ENCODE peak calls at places on chromosomes 16 and 17, in five cellular contexts. One of them, this sample, is unnamed. For H3K4me1, the result is how much of the 10 kb centered on the place peaks cover.

GRCh38 chr17:72656114-72656763 is 436.2 kb downstream of the SLC39A11 start:
- DNase-seq in stomach: no peak
- DNase-seq in HCT116: no peak
- DNase-seq in tibial nerve: no peak
- DNase-seq in IMR-90: no peak
- DNase-seq in this sample: no peak

GRCh38 chr17:75518201-75518600 is 1.9 kb downstream of the TSEN54 start:
- DNase-seq in IMR-90: no peak
- DNase-seq in HCT116: no peak
- DNase-seq in stomach: no peak
- DNase-seq in tibial nerve: no peak
- DNase-seq in this sample: no peak

GRCh38 chr17:1344521-1344920 is 55.5 kb downstream of the YWHAE start:
- DNase-seq in HCT116: no peak
- DNase-seq in tibial nerve: no peak
- DNase-seq in stomach: no peak
- DNase-seq in IMR-90: no peak
- DNase-seq in this sample: no peak

GRCh38 chr16:4653981-4654380 is 29.4 kb downstream of the MGRN1 start:
- DNase-seq in stomach: peak
- DNase-seq in tibial nerve: no peak
- DNase-seq in HCT116: no peak
- DNase-seq in IMR-90: no peak
- DNase-seq in this sample: no peak

GRCh38 chr17:32551186-32551955 is 64.6 kb downstream of the CDK5R1 start:
- DNase-seq in tibial nerve: no peak
- DNase-seq in IMR-90: peak
- DNase-seq in HCT116: no peak
- DNase-seq in stomach: no peak
- DNase-seq in this sample: no peak

GRCh38 chr16:74896389-74897370 is 88.2 kb downstream of the WDR59 start:
- DNase-seq in stomach: no peak
- DNase-seq in IMR-90: peak
- DNase-seq in HCT116: peak
- DNase-seq in tibial nerve: no peak
- DNase-seq in this sample: no peak

GRCh38 chr16:86286991-86287640 is 223.2 kb upstream of the FOXF1 start:
- DNase-seq in tibial nerve: no peak
- DNase-seq in HCT116: no peak
- DNase-seq in IMR-90: no peak
- DNase-seq in stomach: no peak
- DNase-seq in this sample: no peak

GRCh38 chr17:8285270-8286181 is 2.9 kb upstream of the RANGRF start:
- DNase-seq in stomach: peak
- DNase-seq in tibial nerve: no peak
- DNase-seq in HCT116: no peak
- DNase-seq in IMR-90: no peak
- DNase-seq in this sample: peak

GRCh38 chr16:2178321-2179106 is 17.9 kb downstream of the CASKIN1 start:
- DNase-seq in HCT116: no peak
- DNase-seq in IMR-90: no peak
- DNase-seq in tibial nerve: no peak
- DNase-seq in stomach: no peak
- DNase-seq in this sample: no peak

GRCh38 chr16:82589407-82589806 is 37.4 kb upstream of the CDH13 start:
- DNase-seq in IMR-90: no peak
- DNase-seq in stomach: no peak
- DNase-seq in tibial nerve: no peak
- DNase-seq in HCT116: no peak
- DNase-seq in this sample: no peak

GRCh38 chr16:71421911-71422310 is 19.9 kb downstream of the TLE7 start:
- DNase-seq in IMR-90: no peak
- DNase-seq in tibial nerve: no peak
- DNase-seq in stomach: no peak
- DNase-seq in HCT116: peak
- DNase-seq in this sample: no peak

GRCh38 chr17:4998666-4999428 is 1.1 kb downstream of the KIF1C start:
- DNase-seq in stomach: peak
- DNase-seq in HCT116: no peak
- DNase-seq in IMR-90: no peak
- DNase-seq in tibial nerve: no peak
- DNase-seq in this sample: peak

GRCh38 chr17:77217566-77217965 is 76.8 kb downstream of the SEC14L1 start:
- DNase-seq in tibial nerve: no peak
- DNase-seq in IMR-90: no peak
- DNase-seq in HCT116: no peak
- DNase-seq in stomach: no peak
- DNase-seq in this sample: no peak

GRCh38 chr17:68289936-68290267 is 1.0 kb downstream of the SLC16A6 start:
- DNase-seq in IMR-90: no peak
- DNase-seq in HCT116: no peak
- DNase-seq in tibial nerve: no peak
- DNase-seq in stomach: no peak
- DNase-seq in this sample: no peak

GRCh38 chr17:76726231-76726765 is at the start of gene JMJD6:
- DNase-seq in stomach: peak
- DNase-seq in HCT116: peak
- DNase-seq in IMR-90: peak
- DNase-seq in tibial nerve: peak
- DNase-seq in this sample: peak

GRCh38 chr17:40287494-40288369 is at the start of gene CDC6:
- DNase-seq in IMR-90: peak
- DNase-seq in HCT116: peak
- DNase-seq in stomach: peak
- DNase-seq in tibial nerve: peak
- DNase-seq in this sample: peak

GRCh38 chr17:21041753-21042433 is 918 bp downstream of the USP22 start:
- DNase-seq in tibial nerve: peak
- DNase-seq in HCT116: peak
- DNase-seq in IMR-90: peak
- DNase-seq in stomach: peak
- DNase-seq in this sample: peak

GRCh38 chr17:67531291-67531690 is 154.2 kb downstream of the PITPNC1 start:
- DNase-seq in tibial nerve: no peak
- DNase-seq in stomach: no peak
- DNase-seq in HCT116: no peak
- DNase-seq in IMR-90: no peak
- DNase-seq in this sample: peak

GRCh38 chr16:56671706-56672105 is 2.1 kb downstream of the MT1H start:
- DNase-seq in tibial nerve: no peak
- DNase-seq in stomach: no peak
- DNase-seq in HCT116: no peak
- DNase-seq in IMR-90: peak
- DNase-seq in this sample: no peak

GRCh38 chr17:38604479-38605229 is 1.1 kb downstream of the SRCIN1 start:
- DNase-seq in HCT116: no peak
- DNase-seq in tibial nerve: no peak
- DNase-seq in stomach: no peak
- DNase-seq in IMR-90: no peak
- DNase-seq in this sample: peak

GRCh38 chr16:83336630-83337029 is 471.1 kb upstream of the HSBP1 start:
- DNase-seq in stomach: no peak
- DNase-seq in IMR-90: peak
- DNase-seq in HCT116: no peak
- DNase-seq in tibial nerve: no peak
- DNase-seq in this sample: no peak

GRCh38 chr16:28186752-28187151 is 25.0 kb downstream of the XPO6 start:
- DNase-seq in IMR-90: peak
- DNase-seq in stomach: no peak
- DNase-seq in HCT116: no peak
- DNase-seq in tibial nerve: no peak
- DNase-seq in this sample: no peak

GRCh38 chr17:18157354-18157985 is 26.2 kb upstream of the ALKBH5 start:
- DNase-seq in stomach: no peak
- DNase-seq in IMR-90: no peak
- DNase-seq in HCT116: no peak
- DNase-seq in tibial nerve: no peak
- DNase-seq in this sample: no peak

GRCh38 chr16:64153718-64154117 is 968.1 kb downstream of the CDH11 start:
- DNase-seq in tibial nerve: no peak
- DNase-seq in HCT116: no peak
- DNase-seq in stomach: no peak
- DNase-seq in IMR-90: peak
- DNase-seq in this sample: no peak

GRCh38 chr17:41534899-41535546 is 6.9 kb upstream of the KRT19 start:
- DNase-seq in stomach: no peak
- DNase-seq in HCT116: no peak
- DNase-seq in tibial nerve: no peak
- DNase-seq in IMR-90: no peak
- DNase-seq in this sample: peak

GRCh38 chr17:15023589-15023988 is 241.5 kb downstream of the PMP22 start:
- DNase-seq in HCT116: no peak
- DNase-seq in stomach: no peak
- DNase-seq in tibial nerve: no peak
- DNase-seq in IMR-90: no peak
- DNase-seq in this sample: no peak

GRCh38 chr17:73170921-73171320 is 6.1 kb downstream of the SSTR2 start:
- DNase-seq in IMR-90: no peak
- DNase-seq in tibial nerve: no peak
- DNase-seq in HCT116: no peak
- DNase-seq in stomach: no peak
- DNase-seq in this sample: no peak

GRCh38 chr17:36687736-36688135 is 86.4 kb downstream of the MRM1 start:
- DNase-seq in IMR-90: no peak
- DNase-seq in tibial nerve: no peak
- DNase-seq in HCT116: no peak
- DNase-seq in stomach: no peak
- DNase-seq in this sample: no peak

GRCh38 chr17:44197980-44198720 is 1.5 kb downstream of the ATXN7L3 start:
- DNase-seq in HCT116: peak
- DNase-seq in IMR-90: peak
- DNase-seq in tibial nerve: no peak
- DNase-seq in stomach: no peak
- DNase-seq in this sample: no peak

GRCh38 chr17:44197107-44197506 is 2.6 kb downstream of the ATXN7L3 start:
- DNase-seq in IMR-90: no peak
- DNase-seq in HCT116: no peak
- DNase-seq in tibial nerve: no peak
- DNase-seq in stomach: no peak
- DNase-seq in this sample: no peak

GRCh38 chr17:44200478-44201155 is 933 bp upstream of the ATXN7L3 start:
- DNase-seq in tibial nerve: no peak
- DNase-seq in HCT116: no peak
- DNase-seq in stomach: no peak
- DNase-seq in IMR-90: no peak
- DNase-seq in this sample: no peak

GRCh38 chr17:44199553-44200477 is at the start of gene ATXN7L3:
- DNase-seq in IMR-90: peak
- DNase-seq in tibial nerve: peak
- DNase-seq in stomach: peak
- DNase-seq in HCT116: peak
- DNase-seq in this sample: peak

GRCh38 chr17:44198721-44199552 is 747 bp downstream of the ATXN7L3 start:
- DNase-seq in HCT116: no peak
- DNase-seq in tibial nerve: no peak
- DNase-seq in stomach: peak
- DNase-seq in IMR-90: peak
- DNase-seq in this sample: peak
- TF ChIP-seq POLR2A in HCT116: no peak
- TF ChIP-seq POLR2A in tibial nerve: no peak
- TF ChIP-seq POLR2A in stomach: no peak
- TF ChIP-seq POLR2A in IMR-90: no peak
- TF ChIP-seq POLR2A in this sample: no peak

GRCh38 chr16:529012-529575 is 1.6 kb downstream of the CAPN15 start:
- DNase-seq in IMR-90: no peak
- DNase-seq in stomach: no peak
- DNase-seq in tibial nerve: no peak
- DNase-seq in HCT116: no peak
- DNase-seq in this sample: no peak
- H3K4me1 ChIP-seq in IMR-90: under half
- H3K4me1 ChIP-seq in stomach: half or more
- H3K4me1 ChIP-seq in tibial nerve: under half
- H3K4me1 ChIP-seq in HCT116: under half
- H3K4me1 ChIP-seq in this sample: under half

GRCh38 chr17:48594412-48595106 is 980 bp upstream of the HOXB5 start:
- DNase-seq in HCT116: no peak
- DNase-seq in stomach: no peak
- DNase-seq in tibial nerve: no peak
- DNase-seq in IMR-90: peak
- DNase-seq in this sample: no peak

GRCh38 chr17:48595107-48595999 is 1.8 kb upstream of the HOXB5 start:
- DNase-seq in stomach: no peak
- DNase-seq in HCT116: no peak
- DNase-seq in tibial nerve: no peak
- DNase-seq in IMR-90: peak
- DNase-seq in this sample: no peak

GRCh38 chr17:48592592-48592991 is 987 bp downstream of the HOXB5 start:
- DNase-seq in IMR-90: peak
- DNase-seq in tibial nerve: no peak
- DNase-seq in stomach: no peak
- DNase-seq in HCT116: no peak
- DNase-seq in this sample: no peak

GRCh38 chr17:48593126-48593829 is at the start of gene HOXB5:
- DNase-seq in stomach: no peak
- DNase-seq in IMR-90: peak
- DNase-seq in HCT116: no peak
- DNase-seq in tibial nerve: no peak
- DNase-seq in this sample: no peak

GRCh38 chr17:48593840-48594411 is 347 bp upstream of the HOXB5 start:
- DNase-seq in tibial nerve: peak
- DNase-seq in HCT116: no peak
- DNase-seq in IMR-90: peak
- DNase-seq in stomach: peak
- DNase-seq in this sample: peak
- H3K4me3 ChIP-seq in tibial nerve: no peak
- H3K4me3 ChIP-seq in HCT116: no peak
- H3K4me3 ChIP-seq in IMR-90: peak
- H3K4me3 ChIP-seq in stomach: peak
- H3K4me3 ChIP-seq in this sample: no peak

GRCh38 chr17:81509048-81509686 is 3.4 kb downstream of the ACTG1 start:
- DNase-seq in HCT116: no peak
- DNase-seq in tibial nerve: no peak
- DNase-seq in stomach: no peak
- DNase-seq in IMR-90: no peak
- DNase-seq in this sample: no peak
- TF ChIP-seq POLR2A in HCT116: no peak
- TF ChIP-seq POLR2A in tibial nerve: no peak
- TF ChIP-seq POLR2A in stomach: no peak
- TF ChIP-seq POLR2A in IMR-90: peak
- TF ChIP-seq POLR2A in this sample: no peak

GRCh38 chr16:30112197-30113030 is 923 bp downstream of the GDPD3 start:
- DNase-seq in IMR-90: peak
- DNase-seq in HCT116: no peak
- DNase-seq in stomach: peak
- DNase-seq in tibial nerve: no peak
- DNase-seq in this sample: peak
- H3K4me1 ChIP-seq in IMR-90: under half
- H3K4me1 ChIP-seq in HCT116: under half
- H3K4me1 ChIP-seq in stomach: half or more
- H3K4me1 ChIP-seq in tibial nerve: under half
- H3K4me1 ChIP-seq in this sample: under half

GRCh38 chr17:48629411-48629759 is 3.2 kb upstream of the HOXB9 start:
- DNase-seq in stomach: no peak
- DNase-seq in HCT116: no peak
- DNase-seq in IMR-90: no peak
- DNase-seq in tibial nerve: no peak
- DNase-seq in this sample: no peak
- H3K4me3 ChIP-seq in stomach: no peak
- H3K4me3 ChIP-seq in HCT116: no peak
- H3K4me3 ChIP-seq in IMR-90: no peak
- H3K4me3 ChIP-seq in tibial nerve: no peak
- H3K4me3 ChIP-seq in this sample: no peak

This sample was measured in heart left ventricle.